ENCODE peak calls at places on chromosome 22, in nine cellular contexts. M, Z, U, O, H, S, E, F and X are unnamed samples.

GRCh38 chr22:49582171-49582570 is 245.5 kb downstream of the BRD1 start:
- DNase-seq in M (no peak), Z (no peak), U (no peak), O (no peak), H (no peak), S (no peak), E (no peak), F (no peak), X (no peak)

GRCh38 chr22:29958170-29958569 is 75.2 kb downstream of the MTMR3 start:
- DNase-seq in M (no peak), Z (no peak), U (no peak), O (no peak), H (no peak), S (no peak), E (no peak), F (no peak), X (no peak)

GRCh38 chr22:23233746-23234408 is 53.6 kb downstream of the BCR start:
- DNase-seq in M (peak), Z (no peak), U (no peak), O (peak), H (peak), S (no peak), E (no peak), F (no peak), X (no peak)

GRCh38 chr22:44261861-44262595 is 50.7 kb downstream of the SHISAL1 start:
- DNase-seq in M (no peak), Z (no peak), U (no peak), O (peak), H (no peak), S (no peak), E (no peak), F (no peak), X (no peak)

GRCh38 chr22:30217698-30218565 is 28.6 kb downstream of the LIF start:
- DNase-seq in M (no peak), Z (no peak), U (no peak), O (peak), H (no peak), S (no peak), E (no peak), F (no peak), X (no peak)

GRCh38 chr22:39832627-39833074 is 60.9 kb downstream of the ENTHD1 start:
- DNase-seq in M (no peak), Z (no peak), U (no peak), O (no peak), H (no peak), S (no peak), E (no peak), F (no peak), X (no peak)

GRCh38 chr22:50115693-50116092 is 25.9 kb downstream of the MOV10L1 start:
- DNase-seq in M (peak), Z (no peak), U (no peak), O (peak), H (no peak), S (peak), E (no peak), F (no peak), X (no peak)

GRCh38 chr22:48576333-48577013 is 1251.2 kb downstream of the BRD1 start:
- DNase-seq in M (no peak), Z (no peak), U (no peak), O (no peak), H (no peak), S (no peak), E (peak), F (no peak), X (no peak)

GRCh38 chr22:32836286-32836859 is 34.9 kb downstream of the TIMP3 start:
- DNase-seq in M (peak), Z (no peak), U (no peak), O (peak), H (no peak), S (no peak), E (peak), F (no peak), X (peak)

GRCh38 chr22:21026783-21027692 is 5.3 kb downstream of the SLC7A4 start:
- DNase-seq in M (peak), Z (peak), U (no peak), O (peak), H (peak), S (no peak), E (no peak), F (no peak), X (no peak)

GRCh38 chr22:50414476-50415248 is 60.2 kb downstream of the SBF1 start:
- DNase-seq in M (no peak), Z (no peak), U (no peak), O (no peak), H (no peak), S (no peak), E (no peak), F (no peak), X (no peak)

GRCh38 chr22:27220349-27220748 is 563.0 kb downstream of the MIAT start:
- DNase-seq in M (peak), Z (no peak), U (no peak), O (peak), H (peak), S (peak), E (no peak), F (no peak), X (no peak)

DNA sequence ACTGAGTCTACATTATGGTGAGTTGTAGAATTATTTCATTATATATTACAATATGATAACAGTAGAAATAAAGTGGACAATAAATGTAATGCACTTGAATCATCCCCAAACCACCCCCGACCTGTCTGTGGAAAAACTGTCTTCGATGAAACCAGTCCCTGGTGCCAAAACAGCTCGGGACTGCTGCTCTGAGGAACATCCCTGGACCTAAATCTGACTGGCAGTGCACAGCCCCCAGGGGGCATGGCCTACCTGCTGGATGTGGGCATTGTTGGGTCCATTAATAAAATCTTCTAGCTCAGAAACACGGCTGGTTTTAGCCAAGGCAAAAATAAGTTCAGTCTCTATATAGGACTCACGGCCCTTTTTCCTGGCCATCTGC is 29.4 kb upstream of the SLC25A1 start:
- DNase-seq in M (no peak), Z (peak), U (no peak), O (no peak), H (no peak), S (no peak), E (no peak), F (no peak), X (no peak)
- TF ChIP-seq CTCF in M (no peak), Z (no peak), U (no peak), O (no peak), H (no peak), S (no peak), E (no peak), F (no peak), X (no peak)

GRCh38 chr22:25629613-25630012 is 65.1 kb downstream of the GRK3 start:
- DNase-seq in M (no peak), Z (no peak), U (no peak), O (no peak), H (no peak), S (no peak), E (no peak), F (no peak), X (no peak)
- H3K4me3 ChIP-seq in M (no peak), Z (no peak), U (no peak), O (no peak), H (no peak), S (no peak), E (no peak), F (no peak), X (no peak)

GRCh38 chr22:35349704-35350538 is 31.0 kb upstream of the HMOX1 start:
- DNase-seq in M (no peak), Z (peak), U (no peak), O (peak), H (peak), S (no peak), E (no peak), F (no peak), X (no peak)

GRCh38 chr22:35353318-35353717 is 27.6 kb upstream of the HMOX1 start:
- DNase-seq in M (no peak), Z (peak), U (no peak), O (no peak), H (no peak), S (no peak), E (no peak), F (no peak), X (peak)

GRCh38 chr22:35350539-35351503 is 30.1 kb upstream of the HMOX1 start:
- DNase-seq in M (peak), Z (peak), U (peak), O (peak), H (peak), S (peak), E (peak), F (peak), X (peak)

GRCh38 chr22:35354068-35354467 is 26.8 kb upstream of the HMOX1 start:
- DNase-seq in M (no peak), Z (no peak), U (no peak), O (no peak), H (no peak), S (no peak), E (no peak), F (no peak), X (no peak)

GRCh38 chr22:35352214-35353111 is 28.4 kb upstream of the HMOX1 start:
- DNase-seq in M (peak), Z (peak), U (peak), O (no peak), H (no peak), S (no peak), E (peak), F (peak), X (peak)
- TF ChIP-seq CTCF in M (peak), Z (peak), U (peak), O (no peak), H (no peak), S (no peak), E (peak), F (no peak), X (peak)

GRCh38 chr22:22047776-22048175 is 65.2 kb upstream of the TOP3B start:
- DNase-seq in M (no peak), Z (no peak), U (no peak), O (no peak), H (no peak), S (no peak), E (no peak), F (no peak), X (no peak)
- H3K4me3 ChIP-seq in M (no peak), Z (no peak), U (no peak), O (no peak), H (no peak), S (no peak), E (no peak), F (no peak), X (no peak)

GRCh38 chr22:46390652-46391301 is 55.3 kb downstream of the TRMU start:
- DNase-seq in M (peak), Z (no peak), U (no peak), O (peak), H (peak), S (peak), E (no peak), F (peak), X (no peak)
- TF ChIP-seq CTCF in M (peak), Z (peak), U (no peak), O (peak), H (peak), S (peak), E (no peak), F (no peak), X (no peak)